ENCODE peak calls at places on chromosome 14, in six cellular contexts. One of them, this sample, is unnamed.

GRCh38 chr14:55881577-55882241 is 236.5 kb upstream of the PELI2 start:
- DNase-seq in CD4-positive, alpha-beta memory T cell: no peak
- DNase-seq in nucleus accumbens: no peak
- DNase-seq in activated naive CD8-positive, alpha-beta T cell treated with anti-CD3 and anti-CD28 coated beads, Interleukin-2, amount 50 U/mL, for 24 hours: no peak
- DNase-seq in GM12864: no peak
- DNase-seq in left cardiac atrium: no peak
- DNase-seq in this sample: no peak

GRCh38 chr14:64788706-64789105 is 84.5 kb downstream of the PLEKHG3 start:
- DNase-seq in activated naive CD8-positive, alpha-beta T cell treated with anti-CD3 and anti-CD28 coated beads, Interleukin-2, amount 50 U/mL, for 24 hours: no peak
- DNase-seq in CD4-positive, alpha-beta memory T cell: no peak
- DNase-seq in nucleus accumbens: no peak
- DNase-seq in GM12864: no peak
- DNase-seq in left cardiac atrium: no peak
- DNase-seq in this sample: no peak

GRCh38 chr14:22565391-22565945 is 23.6 kb downstream of the DAD1 start:
- DNase-seq in GM12864: no peak
- DNase-seq in left cardiac atrium: no peak
- DNase-seq in activated naive CD8-positive, alpha-beta T cell treated with anti-CD3 and anti-CD28 coated beads, Interleukin-2, amount 50 U/mL, for 24 hours: no peak
- DNase-seq in CD4-positive, alpha-beta memory T cell: no peak
- DNase-seq in nucleus accumbens: no peak
- DNase-seq in this sample: no peak

GRCh38 chr14:57837267-57837666 is 28.6 kb downstream of the SLC35F4 start:
- DNase-seq in activated naive CD8-positive, alpha-beta T cell treated with anti-CD3 and anti-CD28 coated beads, Interleukin-2, amount 50 U/mL, for 24 hours: no peak
- DNase-seq in CD4-positive, alpha-beta memory T cell: no peak
- DNase-seq in nucleus accumbens: no peak
- DNase-seq in GM12864: no peak
- DNase-seq in left cardiac atrium: no peak
- DNase-seq in this sample: no peak

GRCh38 chr14:50666772-50667490 is 1.2 kb downstream of the SAV1 start:
- DNase-seq in nucleus accumbens: no peak
- DNase-seq in activated naive CD8-positive, alpha-beta T cell treated with anti-CD3 and anti-CD28 coated beads, Interleukin-2, amount 50 U/mL, for 24 hours: peak
- DNase-seq in GM12864: no peak
- DNase-seq in CD4-positive, alpha-beta memory T cell: peak
- DNase-seq in left cardiac atrium: peak
- DNase-seq in this sample: no peak

GRCh38 chr14:50285861-50286260 is 26.2 kb downstream of the L2HGDH start:
- DNase-seq in GM12864: no peak
- DNase-seq in left cardiac atrium: no peak
- DNase-seq in activated naive CD8-positive, alpha-beta T cell treated with anti-CD3 and anti-CD28 coated beads, Interleukin-2, amount 50 U/mL, for 24 hours: no peak
- DNase-seq in CD4-positive, alpha-beta memory T cell: no peak
- DNase-seq in nucleus accumbens: no peak
- DNase-seq in this sample: no peak

GRCh38 chr14:101022121-101022520 is 118.6 kb upstream of the RTL1 start:
- DNase-seq in GM12864: no peak
- DNase-seq in activated naive CD8-positive, alpha-beta T cell treated with anti-CD3 and anti-CD28 coated beads, Interleukin-2, amount 50 U/mL, for 24 hours: no peak
- DNase-seq in nucleus accumbens: no peak
- DNase-seq in left cardiac atrium: no peak
- DNase-seq in CD4-positive, alpha-beta memory T cell: no peak
- DNase-seq in this sample: no peak

GRCh38 chr14:51004801-51005526 is 60.7 kb upstream of the PYGL start:
- DNase-seq in activated naive CD8-positive, alpha-beta T cell treated with anti-CD3 and anti-CD28 coated beads, Interleukin-2, amount 50 U/mL, for 24 hours: no peak
- DNase-seq in nucleus accumbens: no peak
- DNase-seq in CD4-positive, alpha-beta memory T cell: no peak
- DNase-seq in left cardiac atrium: no peak
- DNase-seq in GM12864: no peak
- DNase-seq in this sample: no peak

GRCh38 chr14:64440494-64440893 is 24.8 kb upstream of the AKAP5 start:
- DNase-seq in CD4-positive, alpha-beta memory T cell: no peak
- DNase-seq in GM12864: no peak
- DNase-seq in left cardiac atrium: no peak
- DNase-seq in activated naive CD8-positive, alpha-beta T cell treated with anti-CD3 and anti-CD28 coated beads, Interleukin-2, amount 50 U/mL, for 24 hours: no peak
- DNase-seq in nucleus accumbens: no peak
- DNase-seq in this sample: no peak

GRCh38 chr14:26427059-26427458 is 170.8 kb downstream of the NOVA1 start:
- DNase-seq in GM12864: no peak
- DNase-seq in left cardiac atrium: no peak
- DNase-seq in CD4-positive, alpha-beta memory T cell: no peak
- DNase-seq in activated naive CD8-positive, alpha-beta T cell treated with anti-CD3 and anti-CD28 coated beads, Interleukin-2, amount 50 U/mL, for 24 hours: no peak
- DNase-seq in nucleus accumbens: no peak
- DNase-seq in this sample: no peak

GRCh38 chr14:76926521-76927251 is 100.5 kb downstream of the LRRC74A start:
- DNase-seq in activated naive CD8-positive, alpha-beta T cell treated with anti-CD3 and anti-CD28 coated beads, Interleukin-2, amount 50 U/mL, for 24 hours: peak
- DNase-seq in CD4-positive, alpha-beta memory T cell: peak
- DNase-seq in nucleus accumbens: no peak
- DNase-seq in left cardiac atrium: peak
- DNase-seq in GM12864: no peak
- DNase-seq in this sample: no peak

GRCh38 chr14:103224996-103225874 is 102.0 kb downstream of the TNFAIP2 start:
- DNase-seq in activated naive CD8-positive, alpha-beta T cell treated with anti-CD3 and anti-CD28 coated beads, Interleukin-2, amount 50 U/mL, for 24 hours: no peak
- DNase-seq in CD4-positive, alpha-beta memory T cell: no peak
- DNase-seq in GM12864: no peak
- DNase-seq in nucleus accumbens: no peak
- DNase-seq in left cardiac atrium: no peak
- DNase-seq in this sample: peak

GRCh38 chr14:105398726-105399440 is 545 bp downstream of the TEX22 start:
- DNase-seq in left cardiac atrium: no peak
- DNase-seq in nucleus accumbens: no peak
- DNase-seq in CD4-positive, alpha-beta memory T cell: no peak
- DNase-seq in GM12864: no peak
- DNase-seq in activated naive CD8-positive, alpha-beta T cell treated with anti-CD3 and anti-CD28 coated beads, Interleukin-2, amount 50 U/mL, for 24 hours: no peak
- DNase-seq in this sample: no peak

GRCh38 chr14:99516156-99517045 is 35.2 kb downstream of the CCNK start:
- DNase-seq in left cardiac atrium: peak
- DNase-seq in activated naive CD8-positive, alpha-beta T cell treated with anti-CD3 and anti-CD28 coated beads, Interleukin-2, amount 50 U/mL, for 24 hours: no peak
- DNase-seq in CD4-positive, alpha-beta memory T cell: no peak
- DNase-seq in nucleus accumbens: no peak
- DNase-seq in GM12864: no peak
- DNase-seq in this sample: no peak

GRCh38 chr14:91985521-91986255 is 38.2 kb upstream of the FBLN5 start:
- DNase-seq in GM12864: no peak
- DNase-seq in CD4-positive, alpha-beta memory T cell: no peak
- DNase-seq in activated naive CD8-positive, alpha-beta T cell treated with anti-CD3 and anti-CD28 coated beads, Interleukin-2, amount 50 U/mL, for 24 hours: no peak
- DNase-seq in left cardiac atrium: no peak
- DNase-seq in nucleus accumbens: no peak
- DNase-seq in this sample: no peak

GRCh38 chr14:94769413-94770250 is at the start of gene GSC:
- DNase-seq in GM12864: no peak
- DNase-seq in left cardiac atrium: peak
- DNase-seq in nucleus accumbens: no peak
- DNase-seq in CD4-positive, alpha-beta memory T cell: no peak
- DNase-seq in activated naive CD8-positive, alpha-beta T cell treated with anti-CD3 and anti-CD28 coated beads, Interleukin-2, amount 50 U/mL, for 24 hours: peak
- DNase-seq in this sample: peak

GRCh38 chr14:84202486-84202885 is 1327.5 kb upstream of the FLRT2 start:
- DNase-seq in CD4-positive, alpha-beta memory T cell: no peak
- DNase-seq in nucleus accumbens: no peak
- DNase-seq in activated naive CD8-positive, alpha-beta T cell treated with anti-CD3 and anti-CD28 coated beads, Interleukin-2, amount 50 U/mL, for 24 hours: no peak
- DNase-seq in left cardiac atrium: no peak
- DNase-seq in GM12864: no peak
- DNase-seq in this sample: no peak

GRCh38 chr14:105028251-105028927 is 7.5 kb upstream of the CDCA4 start:
- DNase-seq in left cardiac atrium: no peak
- DNase-seq in CD4-positive, alpha-beta memory T cell: no peak
- DNase-seq in nucleus accumbens: no peak
- DNase-seq in activated naive CD8-positive, alpha-beta T cell treated with anti-CD3 and anti-CD28 coated beads, Interleukin-2, amount 50 U/mL, for 24 hours: no peak
- DNase-seq in GM12864: no peak
- DNase-seq in this sample: peak

This sample was measured in LNCaP clone FGC.